ENCODE peak calls at places on chromosomes 3 and 15, in six cellular contexts. D, F, T, X, L and B are unnamed samples.
A peak's percentile ranks its signal among the peaks of the same experiment; 100 is the strongest.

GRCh38 chr3:39196671-39197446 is 4.5 kb upstream of the XIRP1 start:
- DNase-seq in D (no peak), F (peak; percentile 7), T (no peak), X (no peak), L (no peak), B (no peak)

GRCh38 chr3:164351126-164351525 is 727.2 kb downstream of the SI start:
- DNase-seq in D (no peak), F (no peak), T (no peak), X (no peak), L (no peak), B (no peak)

GRCh38 chr3:177157492-177157891 is 39.8 kb downstream of the TBL1XR1 start:
- DNase-seq in D (no peak), F (no peak), T (no peak), X (no peak), L (no peak), B (no peak)

GRCh38 chr3:126896941-126897340 is 86.0 kb upstream of the PLXNA1 start:
- DNase-seq in D (no peak), F (no peak), T (no peak), X (no peak), L (no peak), B (no peak)

GRCh38 chr3:127373701-127374625 is 86.1 kb upstream of the PRR20G start:
- DNase-seq in D (no peak), F (no peak), T (no peak), X (no peak), L (peak; percentile 7), B (no peak)

GRCh38 chr15:85463976-85464375 is 83.6 kb downstream of the AKAP13 start:
- DNase-seq in D (no peak), F (no peak), T (no peak), X (no peak), L (no peak), B (no peak)

GRCh38 chr3:172476339-172476738 is 28.1 kb upstream of the GHSR start:
- DNase-seq in D (no peak), F (no peak), T (no peak), X (no peak), L (no peak), B (no peak)

GRCh38 chr15:50797926-50798325 is 32.4 kb upstream of the SPPL2A start:
- DNase-seq in D (peak; percentile 34), F (no peak), T (no peak), X (peak; percentile 55), L (no peak), B (no peak)

GRCh38 chr3:59573911-59574310 is 524.1 kb upstream of the CFAP20DC start:
- DNase-seq in D (peak; percentile 70), F (peak; percentile 88), T (no peak), X (peak; percentile 86), L (peak; percentile 85), B (no peak)

GRCh38 chr15:79339588-79340314 is 28.8 kb downstream of the TMED3 start:
- DNase-seq in D (no peak), F (peak; percentile 60), T (no peak), X (no peak), L (peak; percentile 74), B (no peak)

GRCh38 chr3:15367059-15367458 is 34.7 kb upstream of the SH3BP5 start:
- DNase-seq in D (no peak), F (peak; percentile 46), T (no peak), X (no peak), L (peak; percentile 54), B (no peak)

GRCh38 chr3:65342084-65342683 is 654.4 kb upstream of the ADAMTS9 start:
- DNase-seq in D (no peak), F (peak; percentile 55), T (no peak), X (no peak), L (peak; percentile 60), B (no peak)

GRCh38 chr3:100261481-100261903 is 700 bp downstream of the TBC1D23 start:
- DNase-seq in D (no peak), F (no peak), T (no peak), X (no peak), L (no peak), B (no peak)

GRCh38 chr3:41317298-41317697 is 118.0 kb downstream of the CTNNB1 start:
- DNase-seq in D (no peak), F (no peak), T (no peak), X (no peak), L (no peak), B (no peak)

GRCh38 chr3:14791343-14791945 is 27.3 kb upstream of the FGD5 start:
- DNase-seq in D (peak; percentile 51), F (peak; percentile 12), T (peak; percentile 75), X (no peak), L (peak; percentile 51), B (no peak)

GRCh38 chr15:63122002-63122893 is 587 bp downstream of the LACTB start:
- DNase-seq in D (peak; percentile 85), F (peak; percentile 75), T (peak; percentile 95), X (peak; percentile 93), L (peak; percentile 80), B (peak; percentile 88)

GRCh38 chr3:131453536-131453935 is 49.2 kb downstream of the MRPL3 start:
- DNase-seq in D (no peak), F (no peak), T (no peak), X (no peak), L (no peak), B (no peak)

GRCh38 chr3:74613060-74613459 is 1.4 kb downstream of the CNTN3 start:
- DNase-seq in D (no peak), F (peak; percentile 31), T (no peak), X (no peak), L (no peak), B (no peak)

GRCh38 chr3:114746502-114746901 is 400.6 kb downstream of the ZBTB20 start:
- DNase-seq in D (no peak), F (no peak), T (no peak), X (no peak), L (no peak), B (no peak)
- H3K4me3 ChIP-seq in D (no peak overlapping the region), F (no peak overlapping the region), T (peak overlapping the region; percentile 34), X (peak overlapping the region; percentile 42), L (no peak overlapping the region), B (peak overlapping the region; percentile 24)

GRCh38 chr3:117699058-117699457 is 989.5 kb downstream of the TUSC7 start:
- DNase-seq in D (no peak), F (no peak), T (no peak), X (no peak), L (no peak), B (no peak)

GRCh38 chr3:117696871-117697270 is 987.3 kb downstream of the TUSC7 start:
- DNase-seq in D (no peak), F (no peak), T (no peak), X (no peak), L (no peak), B (no peak)

GRCh38 chr3:117706037-117706436 is 996.5 kb downstream of the TUSC7 start:
- DNase-seq in D (no peak), F (peak; percentile 97), T (no peak), X (no peak), L (peak; percentile 31), B (no peak)

GRCh38 chr3:117695871-117696270 is 986.3 kb downstream of the TUSC7 start:
- DNase-seq in D (no peak), F (no peak), T (no peak), X (no peak), L (no peak), B (no peak)

DNA sequence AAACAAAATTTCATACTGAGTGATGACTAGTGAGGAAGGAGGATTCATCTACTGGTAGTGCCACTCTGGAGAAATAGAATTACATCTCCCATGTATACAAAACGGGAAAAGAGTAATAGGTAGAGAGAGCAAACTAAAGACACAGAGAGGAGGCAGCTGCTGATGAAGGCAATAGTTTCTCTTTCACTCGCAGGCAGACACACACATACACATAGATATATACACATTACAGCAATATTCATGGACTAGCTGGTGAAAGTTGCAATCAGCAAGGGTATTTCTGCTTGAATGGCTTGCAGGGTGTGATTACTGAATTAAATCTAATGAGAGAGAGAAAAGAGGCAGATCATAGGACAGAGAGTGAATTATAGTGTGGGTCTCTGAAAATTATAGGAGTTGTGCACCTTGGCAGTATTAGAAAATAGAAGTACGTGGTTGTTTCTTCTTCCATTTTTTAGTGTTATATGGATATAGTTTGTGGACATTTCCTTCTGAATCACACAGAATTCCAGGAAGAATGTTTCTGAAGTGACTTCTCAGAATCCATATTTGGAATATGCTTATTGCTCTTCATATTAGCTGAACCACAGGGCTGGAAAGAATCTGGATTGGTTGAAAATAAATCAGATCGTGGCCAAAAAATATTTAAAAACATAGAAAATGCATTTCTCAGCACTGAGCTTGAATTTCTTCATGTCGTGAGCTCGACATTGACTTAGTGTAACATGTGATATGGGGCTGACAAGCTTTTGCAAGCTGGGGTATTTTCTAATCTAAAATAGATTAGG is 991.2 kb downstream of the TUSC7 start:
- DNase-seq in D (no peak), F (peak; percentile 51), T (no peak), X (no peak), L (no peak), B (no peak)
- H3K4me3 ChIP-seq in D (no peak overlapping the region), F (peak overlapping the region; percentile 30), T (no peak overlapping the region), X (no peak overlapping the region), L (no peak overlapping the region), B (no peak overlapping the region)

DNA sequence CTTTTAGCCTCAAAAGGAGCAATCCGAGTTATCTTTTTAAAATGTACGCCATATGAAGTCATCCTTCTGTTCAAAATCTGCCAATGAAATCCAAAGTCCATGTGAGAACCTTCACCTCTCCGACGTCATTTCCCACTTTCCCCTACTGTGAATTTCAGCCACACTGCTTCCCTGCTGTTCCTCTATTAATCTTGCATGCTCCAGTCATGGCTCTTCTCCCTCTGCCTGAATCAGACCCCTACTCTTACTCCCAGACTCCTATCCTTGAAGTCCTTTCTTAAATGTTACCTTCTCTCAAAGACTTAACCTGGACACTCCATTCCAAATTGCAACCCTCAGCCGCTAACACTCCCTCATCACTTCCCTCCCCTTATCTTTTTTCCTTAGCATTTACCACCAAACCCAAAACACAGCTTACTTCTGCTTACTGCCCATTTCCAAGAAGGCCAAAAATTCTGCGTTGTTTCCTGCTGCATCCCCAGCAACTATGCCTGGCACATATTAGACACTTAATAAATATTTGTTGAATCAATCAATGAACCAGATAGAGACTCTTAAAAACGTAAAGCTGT is 1.2 kb downstream of the NKIRAS1 start:
- DNase-seq in D (no peak), F (peak; percentile 64), T (no peak), X (no peak), L (peak; percentile 67), B (no peak)
- H3K4me3 ChIP-seq in D (peak overlapping the region; percentile 100), F (peak overlapping the region; percentile 57), T (peak overlapping the region; percentile 91), X (peak overlapping the region; percentile 98), L (peak overlapping the region; percentile 99), B (peak overlapping the region; percentile 96)

GRCh38 chr15:29569533-29570092 is 252.7 kb downstream of the TJP1 start:
- DNase-seq in D (no peak), F (no peak), T (no peak), X (no peak), L (no peak), B (no peak)

GRCh38 chr15:29571728-29572454 is 250.4 kb downstream of the TJP1 start:
- DNase-seq in D (no peak), F (no peak), T (no peak), X (no peak), L (peak; percentile 39), B (no peak)

GRCh38 chr15:29570931-29571727 is 251.1 kb downstream of the TJP1 start:
- DNase-seq in D (no peak), F (no peak), T (no peak), X (no peak), L (peak; percentile 13), B (no peak)

GRCh38 chr15:29568840-29569532 is 253.3 kb downstream of the TJP1 start:
- DNase-seq in D (no peak), F (no peak), T (no peak), X (no peak), L (peak; percentile 8), B (no peak)

GRCh38 chr15:29570121-29570930 is 251.9 kb downstream of the TJP1 start:
- DNase-seq in D (no peak), F (no peak), T (no peak), X (no peak), L (peak; percentile 16), B (no peak)
- H3K4me3 ChIP-seq in D (peak overlapping the region; percentile 10), F (peak overlapping the region; percentile 44), T (peak overlapping the region; percentile 71), X (peak overlapping the region; percentile 67), L (peak overlapping the region; percentile 25), B (peak overlapping the region; percentile 67)